ENCODE peak calls at places on chromosomes 12 and 14, in eight cellular contexts. P is CD4-positive, alpha-beta memory T cell; L is stromal cell of bone marrow; X is H7; G is stimulated activated CD8-positive, alpha-beta memory T cell treated with anti-CD3 and anti-CD28 coated beads, Interleukin-4, amount 100 ng/mL, for 4 hours; O is stimulated activated CD4-positive, alpha-beta T cell treated with anti-CD3 and anti-CD28 coated beads, Interleukin-15, amount 100 ng/mL, for 1 hour; E is cardiac muscle cell; Y is HuH-7.5. H is an unnamed sample.

GRCh38 chr12:120835657-120836056 is 68.5 kb downstream of the SPPL3 start:
- DNase-seq in E (peak; percentile 80), X (no peak), O (no peak), Y (no peak), L (no peak), P (no peak), G (no peak), H (no peak)

GRCh38 chr12:87995581-87996178 is 33.5 kb downstream of the C12orf50 start:
- DNase-seq in L (peak; percentile 54), G (no peak), E (peak; percentile 80), P (no peak), X (peak; percentile 31), Y (peak; percentile 34), O (no peak), H (peak; percentile 77)

GRCh38 chr12:69511016-69511415 is 40.8 kb downstream of the FRS2 start:
- DNase-seq in L (no peak), Y (no peak), O (no peak), E (no peak), X (no peak), P (no peak), G (no peak), H (no peak)

GRCh38 chr14:63952933-63953437 is 100.2 kb downstream of the SYNE2 start:
- DNase-seq in E (no peak), X (no peak), G (no peak), Y (no peak), P (no peak), O (no peak), L (peak; percentile 45), H (no peak)

GRCh38 chr12:127396720-127397119 is 870.2 kb upstream of the TMEM132C start:
- DNase-seq in P (no peak), X (no peak), E (no peak), Y (no peak), G (no peak), O (no peak), L (no peak), H (no peak)

GRCh38 chr12:115638753-115639666 is 638.5 kb downstream of the MED13L start:
- DNase-seq in O (no peak), Y (no peak), X (no peak), P (no peak), L (no peak), E (peak; percentile 1), G (no peak), H (no peak)

GRCh38 chr12:53235164-53235563 is 3.2 kb upstream of the RARG start:
- DNase-seq in L (no peak), X (no peak), P (no peak), O (no peak), G (no peak), Y (no peak), E (no peak), H (no peak)

GRCh38 chr12:22266101-22266500 is 68.4 kb downstream of the ST8SIA1 start:
- DNase-seq in O (no peak), Y (no peak), G (no peak), P (no peak), E (no peak), L (no peak), X (no peak), H (no peak)

GRCh38 chr12:49059385-49060232 is 985 bp downstream of the KMT2D start:
- DNase-seq in P (no peak), X (peak; percentile 88), L (no peak), Y (no peak), E (peak; percentile 67), O (no peak), G (no peak), H (no peak)

GRCh38 chr14:22596354-22596879 is 1.7 kb upstream of the ABHD4 start:
- DNase-seq in L (no peak), Y (no peak), G (no peak), P (no peak), X (no peak), E (no peak), O (no peak), H (no peak)

GRCh38 chr14:75280831-75281690 is 2.4 kb downstream of the FOS start:
- DNase-seq in G (no peak), Y (no peak), E (no peak), L (peak; percentile 20), O (no peak), P (peak; percentile 50), X (peak; percentile 29), H (no peak)

GRCh38 chr12:9064815-9065606 is 50.7 kb downstream of the A2M start:
- DNase-seq in L (peak; percentile 13), P (peak; percentile 36), O (no peak), G (no peak), E (peak; percentile 73), Y (peak; percentile 76), X (peak; percentile 88), H (peak; percentile 81)

GRCh38 chr12:58950739-58951100 is 30.4 kb upstream of the LRIG3 start:
- DNase-seq in P (no peak), G (no peak), O (no peak), L (no peak), Y (no peak), X (no peak), E (no peak), H (no peak)

GRCh38 chr12:1917172-1918070 is 1.0 kb downstream of the CACNA2D4 start:
- DNase-seq in O (no peak), X (peak; percentile 27), P (no peak), G (no peak), Y (no peak), E (no peak), L (no peak), H (no peak)

GRCh38 chr14:55267816-55268215 is 3.4 kb upstream of the FBXO34 start:
- DNase-seq in O (no peak), G (no peak), X (no peak), L (no peak), Y (no peak), P (no peak), E (peak; percentile 21), H (no peak)

GRCh38 chr12:123889000-123889399 is 83.6 kb downstream of the CCDC92 start:
- DNase-seq in P (no peak), O (no peak), Y (no peak), E (no peak), L (no peak), G (no peak), X (no peak), H (no peak)

GRCh38 chr14:61585598-61586538 is 109.4 kb upstream of the HIF1A start:
- DNase-seq in O (no peak), P (no peak), Y (no peak), G (no peak), E (no peak), L (no peak), X (no peak), H (no peak)

GRCh38 chr12:8849785-8850184 is 27.4 kb downstream of the A2ML1 start:
- DNase-seq in L (no peak), P (no peak), O (no peak), Y (no peak), X (no peak), E (no peak), G (no peak), H (no peak)

GRCh38 chr14:61179776-61180398 is 101.3 kb downstream of the TMEM30B start:
- DNase-seq in Y (no peak), P (no peak), L (no peak), G (no peak), E (no peak), O (no peak), X (no peak), H (no peak)

H was measured in NCI-H345.